ENCODE peak calls at places on chromosomes 3 and 15, in seven cellular contexts. K is astrocyte of the spinal cord, E is fibroblast of lung, Y is IMR-90, R is cardiac muscle cell, M is upper lobe of right lung, B is heart right ventricle. F is an unnamed sample.

GRCh38 chr3:76177650-76178049 is 392.3 kb upstream of the ZNF717 start:
- DNase-seq in K (no peak), E (no peak), Y (no peak), R (no peak), M (no peak), B (no peak), F (no peak)

GRCh38 chr3:115658337-115659181 is 35.2 kb downstream of the GAP43 start:
- DNase-seq in K (peak), E (peak), Y (peak), R (peak), M (peak), B (peak), F (peak)

GRCh38 chr3:10552631-10552943 is 47.2 kb upstream of the ATP2B2 start:
- DNase-seq in K (no peak), E (no peak), Y (no peak), R (no peak), M (peak), B (no peak), F (no peak)

GRCh38 chr15:76517910-76518309 is 181.3 kb downstream of the ISL2 start:
- DNase-seq in K (peak), E (no peak), Y (no peak), R (no peak), M (no peak), B (no peak), F (no peak)

GRCh38 chr15:32979710-32980109 is 214.8 kb downstream of the FMN1 start:
- DNase-seq in K (peak), E (peak), Y (peak), R (no peak), M (no peak), B (no peak), F (peak)

GRCh38 chr15:57405133-57405532 is 28.8 kb downstream of the CGNL1 start:
- DNase-seq in K (no peak), E (no peak), Y (no peak), R (no peak), M (no peak), B (no peak), F (no peak)

GRCh38 chr15:69468241-69469121 is 15.9 kb downstream of the RPLP1 start:
- DNase-seq in K (peak), E (no peak), Y (peak), R (no peak), M (peak), B (no peak), F (no peak)

GRCh38 chr15:55589297-55589696 is 1.2 kb upstream of the PYGO1 start:
- DNase-seq in K (no peak), E (peak), Y (no peak), R (no peak), M (no peak), B (no peak), F (peak)

GRCh38 chr15:90031231-90031791 is 30.2 kb downstream of the ZNF710 start:
- DNase-seq in K (peak), E (peak), Y (peak), R (no peak), M (peak), B (no peak), F (peak)

GRCh38 chr3:133447751-133448477 is 48.1 kb downstream of the BFSP2 start:
- DNase-seq in K (no peak), E (no peak), Y (no peak), R (no peak), M (no peak), B (no peak), F (no peak)

GRCh38 chr3:44906997-44907396 is 32.6 kb downstream of the TGM4 start:
- DNase-seq in K (no peak), E (no peak), Y (peak), R (no peak), M (no peak), B (no peak), F (no peak)

GRCh38 chr15:39079296-39079834 is 501.5 kb upstream of the THBS1 start:
- DNase-seq in K (peak), E (peak), Y (peak), R (peak), M (no peak), B (no peak), F (peak)

GRCh38 chr3:46666471-46666845 is 27.0 kb downstream of the ALS2CL start:
- DNase-seq in K (no peak), E (no peak), Y (no peak), R (no peak), M (peak), B (peak), F (no peak)

GRCh38 chr15:25790003-25790660 is 73.0 kb downstream of the ATP10A start:
- DNase-seq in K (peak), E (peak), Y (peak), R (no peak), M (peak), B (peak), F (peak)
- TF ChIP-seq CTCF in K (no peak), E (no peak), Y (no peak), R (no peak), M (no peak), B (no peak), F (peak)

DNA sequence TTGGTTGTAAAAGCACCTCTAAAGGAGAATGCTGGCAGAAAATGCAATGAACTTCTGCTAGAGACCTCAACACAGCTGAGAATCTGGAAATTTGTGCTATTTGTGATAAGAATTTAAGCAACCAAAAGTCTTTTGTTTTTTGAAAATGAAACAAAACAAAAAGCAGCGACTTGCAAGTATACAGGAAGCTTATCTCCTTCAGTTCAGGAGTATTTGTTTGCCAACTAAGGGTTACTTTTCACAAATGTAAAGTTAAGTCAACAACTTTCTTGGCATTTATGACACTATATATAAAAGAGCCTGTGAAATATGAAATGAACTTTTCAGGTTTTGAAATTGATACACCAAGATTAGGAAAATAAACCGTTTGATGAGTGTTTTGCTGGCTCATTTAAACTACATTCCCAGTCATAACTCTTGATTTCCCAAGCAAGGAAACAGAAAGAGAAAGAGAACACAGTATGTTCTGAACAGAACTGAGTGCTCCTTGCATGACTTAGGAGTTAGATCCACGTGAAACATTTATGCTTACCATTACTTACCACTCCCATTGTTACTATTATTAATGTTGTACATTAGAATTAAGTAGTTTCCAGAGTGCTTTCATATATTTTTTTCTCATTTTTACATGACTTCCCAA is 92.3 kb upstream of the COL8A1 start:
- DNase-seq in K (peak), E (peak), Y (peak), R (no peak), M (no peak), B (no peak), F (no peak)
- H3K4me3 ChIP-seq in K (no peak), E (no peak), Y (no peak), R (no peak), M (peak), B (peak), F (no peak)

DNA sequence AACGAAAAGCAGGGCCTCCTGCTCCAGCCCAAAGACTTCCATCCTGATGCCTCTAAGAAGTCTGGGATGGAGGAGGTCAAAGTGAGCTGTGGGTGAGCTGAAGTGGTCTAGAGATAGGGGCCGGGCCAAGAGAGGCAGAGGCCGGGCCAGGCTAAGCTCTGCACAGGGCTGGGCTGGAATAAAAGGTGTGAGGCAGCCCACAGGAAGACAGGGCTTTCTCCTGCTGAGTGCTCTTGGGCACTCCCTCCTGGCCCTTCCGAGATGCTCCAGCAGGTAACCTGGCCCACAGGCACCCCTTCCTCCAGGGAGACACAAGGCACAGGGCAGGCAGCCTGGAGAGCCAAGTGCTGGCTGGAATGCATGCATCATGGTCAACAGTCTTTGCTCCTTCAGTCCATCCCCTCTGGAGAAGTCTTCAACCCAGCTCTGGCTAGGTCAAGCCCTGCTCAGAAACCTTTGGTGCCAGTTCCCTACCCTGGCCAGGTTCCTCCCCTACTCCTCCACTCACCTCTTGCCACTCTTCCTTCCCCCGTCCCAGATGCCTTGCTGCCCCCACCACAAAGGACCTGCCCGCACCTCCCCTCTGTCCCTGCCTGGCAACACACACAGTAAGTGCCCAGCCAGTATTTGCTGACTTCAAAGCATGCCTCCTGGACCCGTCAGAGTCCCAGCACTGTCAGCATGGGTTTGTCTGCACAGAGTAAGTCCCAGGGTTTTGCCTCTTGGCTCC is 93.6 kb downstream of the SEC22A start:
- DNase-seq in K (no peak), E (no peak), Y (no peak), R (no peak), M (no peak), B (no peak), F (no peak)
- TF ChIP-seq CTCF in K (no peak), E (no peak), Y (no peak), R (no peak), M (no peak), B (no peak), F (no peak)

DNA sequence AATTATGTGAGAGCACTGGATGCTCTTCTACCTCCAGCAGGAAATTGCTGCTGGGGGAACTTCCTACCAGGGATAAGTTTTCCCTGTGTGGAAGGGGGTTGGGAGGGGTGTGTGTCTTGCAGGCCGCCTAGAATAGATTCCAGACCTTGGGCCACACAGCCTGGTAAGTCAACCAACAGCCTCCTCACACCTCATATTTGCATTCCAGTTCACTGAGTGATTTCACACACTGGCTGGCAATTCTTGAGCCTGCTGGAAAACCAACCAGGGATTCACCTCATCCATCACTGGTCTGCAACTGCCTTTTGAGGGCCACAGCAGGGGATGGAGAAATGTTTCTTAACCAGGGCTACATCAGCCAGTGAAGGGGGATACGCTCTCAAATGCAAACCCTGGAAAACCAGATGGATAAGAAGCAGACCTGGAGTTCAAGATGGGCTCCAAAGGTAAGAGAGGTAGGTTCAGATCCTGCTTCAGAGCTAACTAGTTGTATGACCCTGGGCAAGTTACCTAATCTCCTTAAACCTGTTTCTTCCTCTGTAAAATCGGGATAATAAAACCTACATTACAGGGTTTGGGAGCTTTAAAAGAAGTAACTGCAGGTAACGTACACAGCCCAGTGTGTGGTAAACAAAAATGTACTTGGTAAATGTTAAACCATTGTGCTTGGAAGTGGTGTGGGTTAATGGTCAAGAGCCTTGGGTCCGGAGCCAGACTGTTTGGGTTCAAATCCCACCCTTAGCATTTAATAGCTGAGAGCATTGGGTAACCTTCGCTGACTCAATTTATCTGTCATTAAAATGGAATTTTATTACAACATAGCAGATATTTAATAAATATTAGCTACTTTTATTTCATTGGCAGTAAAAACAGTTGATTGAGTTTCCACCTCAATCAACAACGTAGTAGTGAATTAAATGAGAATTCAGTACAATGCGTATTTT is 1.8 kb downstream of the FSTL1 start:
- DNase-seq in K (peak), E (peak), Y (peak), R (peak), M (no peak), B (no peak), F (peak)
- H3K4me3 ChIP-seq in K (peak), E (peak), Y (peak), R (peak), M (peak), B (peak), F (peak)

GRCh38 chr3:38347421-38348200 is 1.0 kb downstream of the XYLB start:
- DNase-seq in K (no peak), E (no peak), Y (no peak), R (no peak), M (no peak), B (no peak), F (no peak)
- TF ChIP-seq CTCF in K (no peak), E (no peak), Y (no peak), R (no peak), M (no peak), B (no peak), F (no peak)

GRCh38 chr3:169965562-169965961 is 1.0 kb upstream of the SEC62 start:
- DNase-seq in K (no peak), E (no peak), Y (no peak), R (no peak), M (no peak), B (no peak), F (no peak)

GRCh38 chr3:169966086-169966950 is at the start of gene SEC62:
- DNase-seq in K (peak), E (peak), Y (peak), R (peak), M (peak), B (peak), F (peak)

GRCh38 chr3:169969696-169970095 is 3.1 kb downstream of the SEC62 start:
- DNase-seq in K (no peak), E (no peak), Y (no peak), R (no peak), M (no peak), B (no peak), F (no peak)

GRCh38 chr3:169966951-169967915 is 626 bp downstream of the SEC62 start:
- DNase-seq in K (peak), E (peak), Y (peak), R (peak), M (no peak), B (peak), F (peak)

GRCh38 chr3:169968224-169968623 is 1.6 kb downstream of the SEC62 start:
- DNase-seq in K (no peak), E (no peak), Y (no peak), R (no peak), M (no peak), B (no peak), F (no peak)
- H3K4me3 ChIP-seq in K (peak), E (peak), Y (peak), R (peak), M (peak), B (peak), F (peak)

DNA sequence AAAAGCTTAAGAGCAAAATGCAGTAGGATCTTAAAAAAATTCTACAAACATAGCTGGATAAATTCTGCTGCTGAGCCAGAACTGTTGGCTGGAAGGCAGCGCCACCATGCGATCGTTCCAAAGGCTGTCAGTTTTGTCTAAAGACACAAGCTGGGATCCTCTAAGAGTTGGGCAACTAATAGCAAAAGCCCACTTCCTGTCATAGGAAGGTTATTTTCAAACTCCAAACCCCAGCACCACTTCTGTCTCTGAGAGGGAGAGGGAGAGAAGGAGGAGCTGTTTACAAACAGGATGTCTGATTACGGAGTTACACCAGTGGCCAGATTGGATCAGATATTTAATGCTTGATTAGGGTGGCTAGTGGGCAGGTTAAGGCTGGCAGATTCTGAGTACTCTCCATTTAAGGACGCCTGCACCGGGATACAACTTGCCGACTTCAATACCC is 44.0 kb downstream of the EIF4E3 start:
- DNase-seq in K (peak), E (peak), Y (peak), R (peak), M (peak), B (peak), F (peak)
- TF ChIP-seq CTCF in K (peak), E (peak), Y (peak), R (peak), M (peak), B (peak), F (peak)

GRCh38 chr3:157776822-157777221 is 273.6 kb upstream of the VEPH1 start:
- DNase-seq in K (no peak), E (no peak), Y (no peak), R (no peak), M (no peak), B (no peak), F (no peak)
- H3K4me3 ChIP-seq in K (no peak), E (no peak), Y (no peak), R (no peak), M (no peak), B (no peak), F (no peak)